ENCODE peak calls at places on chromosomes 6 and 20, in nine cellular contexts. N is pancreas; M is CD8-positive, alpha-beta T cell; P is neuronal stem cell; O is A549; A is right lobe of liver; X is IMR-90; R is naive thymus-derived CD4-positive, alpha-beta T cell; K is PC-9. I is an unnamed sample.

GRCh38 chr6:111585241-111585968 is 20.3 kb downstream of the TRAF3IP2 start:
- DNase-seq in N (no peak), M (no peak), P (no peak), O (no peak), A (no peak), X (peak; percentile 75), R (no peak), K (no peak), I (no peak)

GRCh38 chr6:84675651-84676050 is 88.7 kb downstream of the TBX18 start:
- DNase-seq in N (no peak), M (no peak), P (no peak), O (no peak), A (no peak), X (no peak), R (no peak), K (no peak), I (no peak)

GRCh38 chr6:83467620-83468036 is 36.8 kb upstream of the ME1 start:
- DNase-seq in N (no peak), M (no peak), P (no peak), O (no peak), A (peak; percentile 46), X (no peak), R (no peak), K (no peak), I (no peak)

GRCh38 chr6:144855812-144856531 is 570.8 kb downstream of the UTRN start:
- DNase-seq in N (no peak), M (no peak), P (no peak), O (no peak), A (no peak), X (no peak), R (no peak), K (no peak), I (no peak)

GRCh38 chr20:36462440-36463211 is 78.7 kb upstream of the MYL9 start:
- DNase-seq in N (peak; percentile 53), M (peak; percentile 11), P (no peak), O (no peak), A (peak; percentile 69), X (peak; percentile 60), R (no peak), K (no peak), I (peak; percentile 60)

GRCh38 chr20:49810491-49811190 is 2.0 kb upstream of the SLC9A8 start:
- DNase-seq in N (no peak), M (no peak), P (no peak), O (no peak), A (no peak), X (no peak), R (no peak), K (peak; percentile 99), I (peak; percentile 19)

GRCh38 chr6:35663001-35663400 is 25.7 kb downstream of the FKBP5 start:
- DNase-seq in N (peak; percentile 59), M (no peak), P (peak; percentile 36), O (no peak), A (no peak), X (peak; percentile 19), R (no peak), K (no peak), I (no peak)

GRCh38 chr6:55603987-55604386 is 25.0 kb upstream of the HMGCLL1 start:
- DNase-seq in N (no peak), M (no peak), P (no peak), O (no peak), A (no peak), X (no peak), R (no peak), K (no peak), I (no peak)

GRCh38 chr20:56843386-56843785 is 214.3 kb downstream of the TFAP2C start:
- DNase-seq in N (no peak), M (no peak), P (no peak), O (no peak), A (no peak), X (no peak), R (no peak), K (no peak), I (no peak)

GRCh38 chr20:58457083-58457680 is 58.0 kb downstream of the APCDD1L start:
- DNase-seq in N (no peak), M (no peak), P (no peak), O (no peak), A (no peak), X (peak; percentile 97), R (no peak), K (no peak), I (peak; percentile 28)

GRCh38 chr6:46042355-46042999 is 26.8 kb upstream of the CLIC5 start:
- DNase-seq in N (no peak), M (no peak), P (peak; percentile 21), O (peak; percentile 8), A (no peak), X (peak; percentile 11), R (no peak), K (no peak), I (peak; percentile 65)

GRCh38 chr6:2542858-2543218 is 207.9 kb downstream of the MYLK4 start:
- DNase-seq in N (no peak), M (no peak), P (no peak), O (no peak), A (no peak), X (peak; percentile 89), R (peak; percentile 33), K (peak; percentile 86), I (peak; percentile 92)

GRCh38 chr6:113645576-113645970 is 211.6 kb upstream of the MARCKS start:
- DNase-seq in N (no peak), M (no peak), P (no peak), O (peak; percentile 65), A (no peak), X (peak; percentile 97), R (no peak), K (peak; percentile 76), I (peak; percentile 69)

DNA sequence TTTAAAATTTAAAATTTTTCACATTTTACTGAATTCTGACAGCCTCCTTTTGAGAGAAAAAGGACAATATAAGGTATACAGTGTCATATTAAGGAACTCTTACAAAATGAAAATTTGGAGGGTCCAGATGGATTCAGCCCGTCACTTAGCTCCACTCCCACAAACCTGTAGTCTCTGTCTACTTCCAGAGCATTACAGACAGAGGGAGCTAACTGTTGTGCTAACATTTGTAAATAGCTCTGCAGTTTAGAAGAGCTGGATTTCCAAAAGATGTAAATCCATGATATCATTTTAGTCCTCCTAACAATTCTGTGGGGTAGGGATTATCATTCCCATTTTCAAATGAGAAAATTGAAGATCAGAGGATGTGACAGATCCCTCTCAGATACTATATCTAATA is 16.1 kb upstream of the SERINC3 start:
- DNase-seq in N (no peak), M (no peak), P (no peak), O (no peak), A (no peak), X (peak; percentile 38), R (no peak), K (no peak), I (no peak)
- H3K4me1 ChIP-seq in N (no peaks in the 10 kb centered on the region), M (peaks cover 14% of the 10 kb centered on the region), P (no peaks in the 10 kb centered on the region), O (peaks cover 8% of the 10 kb centered on the region), A (peaks cover 28% of the 10 kb centered on the region), X (no peaks in the 10 kb centered on the region), R (peaks cover 3% of the 10 kb centered on the region), K (peaks cover 4% of the 10 kb centered on the region), I (peaks cover 3% of the 10 kb centered on the region)

DNA sequence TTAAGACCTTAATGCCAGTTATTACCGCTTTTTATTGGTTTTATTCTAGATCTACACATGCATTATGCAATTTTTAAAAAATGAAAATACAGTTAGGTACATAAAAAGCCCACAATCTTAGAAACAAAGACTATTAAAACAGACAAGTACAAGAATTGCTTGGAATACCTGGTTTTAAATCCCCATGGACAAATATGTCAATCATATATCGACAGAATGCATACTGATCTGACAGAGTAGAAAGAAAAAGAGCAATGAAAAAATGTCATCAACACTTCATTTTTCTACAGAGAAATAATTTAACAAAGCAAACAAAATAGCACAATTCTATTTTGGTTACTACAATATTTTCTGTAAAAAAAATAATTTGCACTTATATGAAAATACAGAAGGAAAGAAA is 139.7 kb downstream of the TRDN start:
- DNase-seq in N (no peak), M (no peak), P (no peak), O (no peak), A (no peak), X (no peak), R (no peak), K (no peak), I (no peak)
- H3K4me1 ChIP-seq in N (no peaks in the 10 kb centered on the region), M (no peaks in the 10 kb centered on the region), P (no peaks in the 10 kb centered on the region), O (no peaks in the 10 kb centered on the region), A (no peaks in the 10 kb centered on the region), X (no peaks in the 10 kb centered on the region), R (no peaks in the 10 kb centered on the region), K (no peaks in the 10 kb centered on the region), I (no peaks in the 10 kb centered on the region)

DNA sequence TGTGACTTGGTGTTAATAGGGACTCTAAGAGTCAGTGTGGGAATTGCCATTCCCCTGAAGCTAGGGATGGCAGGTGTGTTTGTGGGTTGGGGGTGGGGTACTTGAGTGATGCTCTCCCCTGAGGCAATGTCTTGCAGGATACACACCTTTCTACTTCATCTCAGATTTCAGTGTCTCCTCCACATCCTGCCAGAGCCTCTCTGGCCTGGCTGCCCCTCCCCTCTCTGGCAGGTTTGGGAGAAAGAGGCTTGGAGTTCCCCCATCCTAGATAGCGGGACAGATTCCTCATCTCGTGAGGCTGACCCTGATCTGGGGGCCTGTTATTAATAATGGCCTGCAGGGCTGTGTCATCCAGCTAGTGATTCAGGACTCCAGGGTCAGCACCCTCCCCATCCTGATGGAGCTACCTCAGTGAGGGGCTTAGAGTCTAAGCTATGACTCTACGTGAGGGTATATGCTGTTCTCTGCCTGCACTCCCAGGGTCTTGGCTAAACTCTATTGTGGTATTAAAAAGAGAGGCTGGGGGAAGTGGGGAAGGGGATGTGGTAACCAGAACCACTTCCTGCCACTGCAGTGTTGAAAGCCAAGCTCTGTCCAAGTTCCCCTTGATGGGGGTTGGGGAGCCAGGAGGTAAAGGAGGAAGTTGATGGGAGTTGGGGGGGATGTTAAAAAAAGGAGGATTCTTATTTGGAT is 3.7 kb upstream of the MMP9 start:
- DNase-seq in N (no peak), M (no peak), P (no peak), O (no peak), A (no peak), X (no peak), R (no peak), K (peak; percentile 46), I (no peak)
- H3K4me1 ChIP-seq in N (no peaks in the 10 kb centered on the region), M (peaks cover 70% of the 10 kb centered on the region), P (peaks cover 7% of the 10 kb centered on the region), O (no peaks in the 10 kb centered on the region), A (no peaks in the 10 kb centered on the region), X (no peaks in the 10 kb centered on the region), R (peaks cover 59% of the 10 kb centered on the region), K (peaks cover 23% of the 10 kb centered on the region), I (no peaks in the 10 kb centered on the region)

GRCh38 chr6:77652739-77653138 is at the start of gene MEI4:
- DNase-seq in N (no peak), M (no peak), P (no peak), O (no peak), A (no peak), X (no peak), R (no peak), K (no peak), I (no peak)

GRCh38 chr6:77653817-77654216 is 978 bp downstream of the MEI4 start:
- DNase-seq in N (no peak), M (no peak), P (no peak), O (no peak), A (no peak), X (no peak), R (no peak), K (no peak), I (no peak)

GRCh38 chr6:77650098-77650663 is 2.7 kb upstream of the MEI4 start:
- DNase-seq in N (peak; percentile 86), M (peak; percentile 5), P (peak; percentile 69), O (no peak), A (peak; percentile 66), X (no peak), R (no peak), K (no peak), I (no peak)
- H3K4me1 ChIP-seq in N (no peaks in the 10 kb centered on the region), M (no peaks in the 10 kb centered on the region), P (no peaks in the 10 kb centered on the region), O (no peaks in the 10 kb centered on the region), A (no peaks in the 10 kb centered on the region), X (no peaks in the 10 kb centered on the region), R (no peaks in the 10 kb centered on the region), K (no peaks in the 10 kb centered on the region), I (no peaks in the 10 kb centered on the region)